ENCODE peak calls at places on chromosomes 4 and X, in six cellular contexts. Q is lung; J is CD8-positive, alpha-beta T cell; K is suprapubic skin; T is fibroblast of lung; P is transverse colon. G is an unnamed sample. For H3K4me1, the result is how much of the 10 kb centered on the place peaks cover.

GRCh38 chr4:140858897-140859296 is 102.7 kb upstream of the TBC1D9 start:
- DNase-seq in Q (no peak), J (no peak), K (no peak), T (no peak), P (no peak), G (peak)

GRCh38 chrX:56728752-56729151 is 291 bp upstream of the NBDY start:
- DNase-seq in Q (no peak), J (no peak), K (no peak), T (peak), P (peak), G (peak)

GRCh38 chr4:62231994-62232393 is 1031.9 kb downstream of the ADGRL3 start:
- DNase-seq in Q (no peak), J (no peak), K (no peak), T (no peak), P (no peak), G (no peak)

GRCh38 chrX:68018248-68019203 is 414.8 kb downstream of the OPHN1 start:
- DNase-seq in Q (no peak), J (no peak), K (no peak), T (peak), P (no peak), G (no peak)

GRCh38 chr4:173424899-173425805 is 26.2 kb upstream of the SCRG1 start:
- DNase-seq in Q (no peak), J (no peak), K (no peak), T (peak), P (no peak), G (no peak)

GRCh38 chr4:109721033-109721432 is 8.8 kb downstream of the PLA2G12A start:
- DNase-seq in Q (no peak), J (no peak), K (no peak), T (peak), P (no peak), G (no peak)

GRCh38 chrX:48580662-48581061 is 6.4 kb downstream of the RBM3 start:
- DNase-seq in Q (no peak), J (no peak), K (no peak), T (no peak), P (no peak), G (no peak)

GRCh38 chrX:9942086-9942485 is 25.1 kb upstream of the CLDN34 start:
- DNase-seq in Q (no peak), J (peak), K (no peak), T (no peak), P (peak), G (no peak)

GRCh38 chrX:19566359-19567141 is 51.2 kb upstream of the MAP3K15 start:
- DNase-seq in Q (no peak), J (no peak), K (no peak), T (peak), P (peak), G (no peak)

GRCh38 chr4:76233967-76234678 is 17.4 kb upstream of the FAM47E start:
- DNase-seq in Q (peak), J (no peak), K (no peak), T (no peak), P (peak), G (no peak)

GRCh38 chrX:270848-271367 is 10.3 kb upstream of the PLCXD1 start:
- DNase-seq in Q (peak), J (no peak), K (peak), T (no peak), P (no peak), G (no peak)

GRCh38 chr4:125316391-125316780 is 1.6 kb downstream of the FAT4 start:
- DNase-seq in Q (peak), J (no peak), K (no peak), T (no peak), P (peak), G (peak)

GRCh38 chrX:146186540-146186939 is 368.9 kb downstream of the SLITRK2 start:
- DNase-seq in Q (no peak), J (no peak), K (no peak), T (no peak), P (no peak), G (no peak)

GRCh38 chr4:109673303-109673702 is 29.9 kb downstream of the CASP6 start:
- DNase-seq in Q (no peak), J (no peak), K (no peak), T (no peak), P (no peak), G (no peak)

GRCh38 chrX:108417257-108417656 is 21.0 kb downstream of the COL4A6 start:
- DNase-seq in Q (no peak), J (no peak), K (no peak), T (no peak), P (no peak), G (no peak)

GRCh38 chr4:46123872-46124755 is at the start of gene GABRG1:
- DNase-seq in Q (no peak), J (no peak), K (no peak), T (no peak), P (no peak), G (no peak)

GRCh38 chr4:174401471-174402130 is 117.9 kb downstream of the CEP44 start:
- DNase-seq in Q (no peak), J (no peak), K (no peak), T (no peak), P (no peak), G (no peak)

GRCh38 chr4:24794916-24795665 is at the start of gene SOD3:
- DNase-seq in Q (peak), J (no peak), K (peak), T (peak), P (peak), G (no peak)

GRCh38 chr4:137076908-137077307 is 455.4 kb downstream of the PCDH18 start:
- DNase-seq in Q (no peak), J (no peak), K (no peak), T (no peak), P (no peak), G (no peak)

GRCh38 chr4:184831153-184831552 is 5.4 kb upstream of the ACSL1 start:
- DNase-seq in Q (no peak), J (no peak), K (no peak), T (no peak), P (no peak), G (no peak)

GRCh38 chrX:40544343-40545250 is 36.2 kb upstream of the ATP6AP2 start:
- DNase-seq in Q (no peak), J (no peak), K (no peak), T (peak), P (no peak), G (peak)

GRCh38 chr4:143986173-143986572 is 33.0 kb downstream of the GYPB start:
- DNase-seq in Q (no peak), J (no peak), K (no peak), T (no peak), P (no peak), G (no peak)

GRCh38 chrX:54640103-54640428 is 110.0 kb downstream of the GNL3L start:
- DNase-seq in Q (no peak), J (no peak), K (no peak), T (no peak), P (no peak), G (no peak)

GRCh38 chr4:111991163-111991562 is 154.1 kb upstream of the FAM241A start:
- DNase-seq in Q (no peak), J (no peak), K (no peak), T (no peak), P (no peak), G (no peak)

GRCh38 chr4:111991797-111992196 is 153.5 kb upstream of the FAM241A start:
- DNase-seq in Q (peak), J (no peak), K (no peak), T (peak), P (no peak), G (no peak)

GRCh38 chr4:111994392-111994791 is 150.9 kb upstream of the FAM241A start:
- DNase-seq in Q (no peak), J (no peak), K (no peak), T (no peak), P (no peak), G (no peak)

GRCh38 chr4:111989817-111990216 is 155.4 kb upstream of the FAM241A start:
- DNase-seq in Q (no peak), J (no peak), K (no peak), T (no peak), P (peak), G (no peak)

DNA sequence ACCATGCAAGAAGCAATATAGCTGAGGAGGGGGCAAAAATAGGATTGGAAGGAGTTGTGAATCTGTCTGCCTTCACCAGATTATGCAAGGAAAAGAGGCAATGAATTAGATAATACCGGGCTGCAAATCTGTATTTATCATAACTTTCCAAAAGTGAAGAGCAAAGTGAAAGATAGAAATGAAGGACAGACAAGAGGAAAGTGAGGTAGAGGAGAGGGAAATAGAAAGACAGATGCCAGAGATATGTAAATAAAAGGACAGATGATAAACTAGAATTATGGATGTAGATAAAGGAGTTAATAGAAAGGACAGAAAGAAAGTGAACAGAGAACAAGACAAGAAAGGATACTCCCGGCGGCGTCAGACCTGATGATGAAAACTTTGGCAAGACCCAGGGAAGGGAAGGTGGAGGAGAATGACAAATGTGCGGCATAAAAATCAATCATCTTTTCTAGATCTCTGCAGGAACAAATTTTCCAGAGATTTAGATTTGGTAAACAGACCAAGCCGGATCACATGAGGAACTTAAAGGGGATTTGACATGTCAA is 152.6 kb upstream of the FAM241A start:
- DNase-seq in Q (no peak), J (no peak), K (no peak), T (no peak), P (no peak), G (no peak)
- H3K4me1 ChIP-seq in Q (under half), J (under half), K (under half), T (under half), P (under half), G (under half)

GRCh38 chr4:2803624-2804448 is 11.0 kb downstream of the SH3BP2 start:
- DNase-seq in Q (no peak), J (no peak), K (peak), T (no peak), P (peak), G (peak)

GRCh38 chr4:2804973-2805501 is 12.2 kb downstream of the SH3BP2 start:
- DNase-seq in Q (no peak), J (no peak), K (no peak), T (no peak), P (no peak), G (no peak)

GRCh38 chr4:2805712-2806391 is 13.0 kb downstream of the SH3BP2 start:
- DNase-seq in Q (peak), J (no peak), K (no peak), T (no peak), P (peak), G (no peak)

GRCh38 chr4:2802618-2803531 is 10.0 kb downstream of the SH3BP2 start:
- DNase-seq in Q (no peak), J (no peak), K (peak), T (no peak), P (peak), G (no peak)

GRCh38 chr4:2804449-2804972 is 11.6 kb downstream of the SH3BP2 start:
- DNase-seq in Q (no peak), J (no peak), K (no peak), T (no peak), P (no peak), G (no peak)
- H3K4me1 ChIP-seq in Q (under half), J (under half), K (half or more), T (under half), P (half or more), G (under half)

GRCh38 chr4:168486961-168487820 is 6.9 kb upstream of the DDX60L start:
- DNase-seq in Q (no peak), J (no peak), K (no peak), T (peak), P (no peak), G (no peak)

GRCh38 chr4:168485511-168485910 is 5.2 kb upstream of the DDX60L start:
- DNase-seq in Q (no peak), J (no peak), K (no peak), T (no peak), P (no peak), G (no peak)

GRCh38 chr4:168488800-168489404 is 8.0 kb upstream of the PALLD start:
- DNase-seq in Q (no peak), J (no peak), K (no peak), T (no peak), P (no peak), G (no peak)

GRCh38 chr4:168489616-168490015 is 7.2 kb upstream of the PALLD start:
- DNase-seq in Q (no peak), J (no peak), K (no peak), T (no peak), P (no peak), G (no peak)

GRCh38 chr4:168487821-168488162 is 7.5 kb upstream of the DDX60L start:
- DNase-seq in Q (no peak), J (no peak), K (no peak), T (no peak), P (no peak), G (no peak)
- H3K4me1 ChIP-seq in Q (under half), J (under half), K (under half), T (under half), P (under half), G (under half)

GRCh38 chr4:145423017-145423708 is 58.5 kb upstream of the SMAD1 start:
- DNase-seq in Q (no peak), J (no peak), K (no peak), T (no peak), P (no peak), G (no peak)

GRCh38 chr4:145433684-145434083 is 48.0 kb upstream of the SMAD1 start:
- DNase-seq in Q (no peak), J (no peak), K (no peak), T (no peak), P (no peak), G (no peak)

GRCh38 chr4:145427221-145427620 is 54.4 kb upstream of the SMAD1 start:
- DNase-seq in Q (no peak), J (no peak), K (no peak), T (no peak), P (no peak), G (no peak)

GRCh38 chr4:145427991-145428390 is 53.7 kb upstream of the SMAD1 start:
- DNase-seq in Q (no peak), J (no peak), K (no peak), T (no peak), P (no peak), G (no peak)
- H3K4me1 ChIP-seq in Q (under half), J (under half), K (under half), T (under half), P (under half), G (under half)

DNA sequence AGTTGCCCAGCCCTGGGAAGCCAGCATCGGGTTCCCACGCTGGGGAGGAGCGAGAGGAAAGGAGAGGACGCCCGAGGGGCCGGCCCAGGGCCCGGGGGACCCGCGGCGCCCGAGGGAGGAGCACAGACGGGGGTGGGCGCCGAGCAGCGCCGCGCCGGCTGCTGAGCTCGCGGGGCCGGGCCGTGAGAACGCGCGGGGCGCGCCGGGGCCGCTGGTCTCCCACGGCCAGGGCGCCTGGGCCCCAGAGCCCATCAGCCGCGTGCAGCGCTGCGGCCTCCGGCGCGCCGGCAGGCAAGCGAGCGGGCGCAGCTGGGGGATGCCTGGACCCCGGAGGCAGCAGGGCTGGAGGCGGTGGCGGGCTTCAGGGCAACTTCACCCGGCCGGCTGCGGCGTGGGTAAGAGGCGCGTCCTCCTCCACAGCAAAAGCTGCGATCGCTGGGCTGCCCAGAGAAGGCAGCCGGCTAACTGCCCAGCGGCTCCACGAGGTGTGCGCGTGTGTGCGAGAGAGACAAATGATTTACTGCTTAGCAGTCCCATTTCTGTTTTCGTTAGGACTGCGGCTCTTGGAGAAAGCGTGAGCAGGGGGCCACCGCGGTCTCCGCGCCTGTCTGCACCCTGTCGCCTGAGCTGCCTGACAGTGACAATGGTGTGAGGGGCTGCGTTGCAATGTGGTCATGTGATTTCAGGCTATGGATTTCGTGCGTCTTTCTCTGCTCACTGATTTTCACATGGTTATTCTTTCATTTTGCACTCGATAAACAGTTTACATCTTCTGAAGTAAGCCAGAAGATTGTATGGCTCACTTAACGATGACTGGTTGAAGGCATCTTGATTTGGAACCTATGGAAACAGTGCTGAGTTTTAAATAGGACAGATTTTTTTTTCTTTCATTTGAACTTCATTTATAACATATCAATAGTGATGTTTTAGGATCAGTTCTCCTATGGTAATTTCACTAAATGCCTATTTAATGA is 1.2 kb downstream of the GUCY1A1 start:
- DNase-seq in Q (peak), J (no peak), K (no peak), T (peak), P (peak), G (peak)
- H3K4me1 ChIP-seq in Q (under half), J (under half), K (under half), T (under half), P (under half), G (under half)

GRCh38 chr4:150896513-150896912 is 118.6 kb downstream of the LRBA start:
- DNase-seq in Q (no peak), J (no peak), K (no peak), T (no peak), P (no peak), G (no peak)
- H3K4me1 ChIP-seq in Q (under half), J (under half), K (under half), T (under half), P (under half), G (under half)

DNA sequence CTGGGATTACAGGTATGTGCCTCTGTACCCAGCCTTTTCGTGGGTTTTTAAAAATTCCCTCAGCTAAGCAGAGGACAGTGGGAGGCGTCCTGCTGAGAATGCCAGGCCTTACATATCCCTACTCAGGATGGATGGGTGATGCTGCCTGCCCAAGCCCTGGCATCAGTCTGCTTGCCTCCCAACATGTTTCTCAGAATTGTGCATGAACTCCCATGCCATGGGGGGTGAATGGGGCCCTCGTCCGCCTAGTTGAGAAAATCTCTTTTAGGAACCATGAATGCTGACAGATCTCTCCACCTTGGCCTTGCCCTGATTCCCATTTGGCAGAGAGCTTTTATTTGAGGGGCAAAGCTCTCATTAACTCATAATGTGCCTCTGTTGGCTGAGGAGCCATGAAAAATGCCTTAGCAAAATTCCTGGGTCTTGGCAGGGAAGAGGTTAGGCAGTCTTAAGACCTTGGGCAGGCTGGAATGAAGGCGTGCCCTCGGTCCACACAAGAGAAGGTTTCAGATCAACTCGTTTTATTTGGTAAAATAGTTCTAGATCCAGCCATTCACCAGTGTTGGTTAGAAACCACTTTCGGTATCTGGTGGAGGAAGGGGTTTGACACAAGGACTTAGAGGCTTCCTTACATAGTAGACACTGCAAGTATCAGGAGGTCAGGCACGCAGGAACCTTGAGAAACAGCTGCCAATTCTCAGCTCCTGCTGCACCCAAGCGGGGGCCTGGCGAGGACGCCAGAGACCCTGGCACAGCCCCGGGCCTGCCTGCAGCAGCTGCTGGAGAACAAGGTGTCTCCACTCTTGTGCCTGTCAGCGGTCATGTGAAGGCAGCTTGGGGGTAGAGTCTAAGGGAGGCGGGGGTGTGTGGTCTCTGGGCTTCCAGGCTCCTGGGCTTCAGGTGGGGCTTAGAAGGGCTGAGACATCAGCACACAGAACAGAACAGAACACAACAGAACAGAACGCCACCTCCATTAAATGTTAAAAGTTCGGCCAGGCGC is 192.8 kb upstream of the PSAPL1 start:
- DNase-seq in Q (no peak), J (no peak), K (no peak), T (no peak), P (no peak), G (no peak)
- H3K4me1 ChIP-seq in Q (under half), J (under half), K (under half), T (under half), P (under half), G (under half)

GRCh38 chr4:142813388-142813787 is 32.7 kb downstream of the INPP4B start:
- DNase-seq in Q (no peak), J (no peak), K (no peak), T (no peak), P (no peak), G (no peak)
- H3K4me1 ChIP-seq in Q (under half), J (under half), K (under half), T (under half), P (under half), G (under half)

DNA sequence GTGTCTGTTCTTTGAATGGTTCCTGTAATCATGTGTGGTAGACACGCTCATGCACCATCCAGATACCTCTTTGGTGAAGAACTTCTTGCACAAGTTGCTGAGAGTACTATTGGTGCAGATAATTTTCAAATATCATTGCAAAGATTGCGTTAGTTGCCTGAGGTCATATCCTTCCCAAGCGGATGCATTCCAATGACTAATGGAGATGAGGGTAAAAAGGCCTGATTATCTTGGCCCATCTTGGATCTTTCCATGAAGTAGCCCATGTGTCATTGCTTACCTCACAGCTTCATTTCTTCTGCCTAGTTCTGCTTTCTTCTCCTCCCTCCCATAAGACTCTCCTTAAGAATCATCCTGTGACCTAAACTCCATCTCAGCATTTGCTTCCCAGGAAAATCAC is 384.9 kb upstream of the CNKSR2 start:
- DNase-seq in Q (no peak), J (no peak), K (no peak), T (no peak), P (no peak), G (no peak)
- H3K4me1 ChIP-seq in Q (under half), J (under half), K (under half), T (under half), P (under half), G (under half)

GRCh38 chr4:37469286-37469685 is 216.9 kb downstream of the RELL1 start:
- DNase-seq in Q (no peak), J (no peak), K (no peak), T (no peak), P (no peak), G (no peak)
- H3K4me1 ChIP-seq in Q (under half), J (under half), K (under half), T (under half), P (under half), G (under half)